ENCODE peak calls at places on chromosomes 12 and 14, in nine cellular contexts. Q is A549, O is adrenal gland, U is Peyer's patch, V is NB4, S is H1, I is suprapubic skin, Y is IMR-90, D is tibial nerve. K is an unnamed sample.

GRCh38 chr12:3176754-3177153 is 99.6 kb downstream of the TSPAN9 start:
- DNase-seq in U (no peak), V (no peak), Y (no peak), D (no peak), Q (no peak), O (no peak), S (no peak), I (no peak), K (no peak)

GRCh38 chr12:54294152-54294913 is 6.5 kb downstream of the NFE2 start:
- DNase-seq in Y (no peak), Q (peak; percentile 83), U (peak; percentile 85), D (peak; percentile 29), S (no peak), I (no peak), V (peak; percentile 79), O (peak; percentile 80), K (peak; percentile 41)

GRCh38 chr14:59677771-59678211 is 101.2 kb upstream of the CCDC175 start:
- DNase-seq in S (no peak), Q (no peak), V (no peak), I (no peak), O (no peak), D (no peak), U (no peak), Y (peak; percentile 20), K (no peak)

GRCh38 chr12:60345442-60345841 is 749.6 kb downstream of the SLC16A7 start:
- DNase-seq in Y (no peak), V (no peak), D (no peak), S (no peak), I (no peak), Q (no peak), O (no peak), U (no peak), K (no peak)

GRCh38 chr14:20343855-20344205 is 395 bp downstream of the PARP2 start:
- DNase-seq in O (no peak), D (no peak), Y (peak; percentile 48), Q (no peak), V (no peak), U (no peak), S (no peak), I (no peak), K (no peak)

GRCh38 chr14:96038558-96038919 is 623 bp upstream of the C14orf132 start:
- DNase-seq in I (no peak), D (no peak), O (no peak), Y (no peak), U (no peak), Q (no peak), S (no peak), V (no peak), K (no peak)

GRCh38 chr12:130761537-130762318 is 45.6 kb upstream of the RIMBP2 start:
- DNase-seq in Q (peak; percentile 82), Y (peak; percentile 41), S (no peak), D (no peak), I (no peak), U (peak; percentile 62), O (peak; percentile 84), V (peak; percentile 75), K (no peak)

GRCh38 chr12:13534645-13535398 is 338.3 kb downstream of the EMP1 start:
- DNase-seq in D (peak; percentile 55), U (peak; percentile 81), S (peak; percentile 46), V (peak; percentile 55), I (no peak), O (peak; percentile 78), Q (peak; percentile 31), Y (peak; percentile 23), K (peak; percentile 73)

DNA sequence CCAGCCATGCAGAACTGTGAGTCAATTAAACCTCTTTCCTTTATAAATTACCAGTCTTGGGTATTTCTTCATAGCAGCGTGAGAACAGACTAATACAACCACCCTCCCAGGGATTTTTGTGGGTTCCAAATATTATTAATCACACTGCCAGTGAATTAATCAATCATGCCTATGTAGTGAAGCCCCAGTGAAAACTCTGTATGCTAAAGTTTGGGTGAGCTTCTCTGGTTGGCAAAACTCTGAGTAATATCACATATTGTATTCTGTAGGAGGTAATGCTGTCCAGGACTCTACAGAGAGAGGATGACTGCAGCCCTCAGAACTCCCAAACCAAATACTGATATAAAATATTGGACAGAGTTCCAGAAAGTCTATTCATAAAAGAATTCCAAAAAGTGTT is 216.9 kb downstream of the RPAP3 start:
- DNase-seq in O (no peak), Y (no peak), D (no peak), I (no peak), V (no peak), S (no peak), U (no peak), Q (no peak), K (no peak)
- H3K4me3 ChIP-seq in O (no peak overlapping the region), Y (no peak overlapping the region), D (no peak overlapping the region), I (no peak overlapping the region), V (no peak overlapping the region), S (no peak overlapping the region), U (no peak overlapping the region), Q (no peak overlapping the region), K (no peak overlapping the region)

GRCh38 chr14:105206873-105207272 is 25.8 kb upstream of the NUDT14 start:
- DNase-seq in O (no peak), S (no peak), V (no peak), D (no peak), Q (no peak), I (no peak), Y (no peak), U (no peak), K (no peak)

GRCh38 chr14:105203701-105204100 is 22.6 kb upstream of the NUDT14 start:
- DNase-seq in D (no peak), V (no peak), Q (no peak), U (no peak), I (no peak), Y (no peak), S (no peak), O (no peak), K (no peak)

GRCh38 chr14:105204206-105204930 is 23.3 kb upstream of the NUDT14 start:
- DNase-seq in O (peak; percentile 85), I (no peak), V (no peak), D (no peak), Q (no peak), S (no peak), U (peak; percentile 78), Y (no peak), K (peak; percentile 73)

GRCh38 chr14:105205718-105206208 is 24.7 kb upstream of the NUDT14 start:
- DNase-seq in I (no peak), V (no peak), S (no peak), U (no peak), D (no peak), Q (no peak), Y (no peak), O (peak; percentile 73), K (no peak)

DNA sequence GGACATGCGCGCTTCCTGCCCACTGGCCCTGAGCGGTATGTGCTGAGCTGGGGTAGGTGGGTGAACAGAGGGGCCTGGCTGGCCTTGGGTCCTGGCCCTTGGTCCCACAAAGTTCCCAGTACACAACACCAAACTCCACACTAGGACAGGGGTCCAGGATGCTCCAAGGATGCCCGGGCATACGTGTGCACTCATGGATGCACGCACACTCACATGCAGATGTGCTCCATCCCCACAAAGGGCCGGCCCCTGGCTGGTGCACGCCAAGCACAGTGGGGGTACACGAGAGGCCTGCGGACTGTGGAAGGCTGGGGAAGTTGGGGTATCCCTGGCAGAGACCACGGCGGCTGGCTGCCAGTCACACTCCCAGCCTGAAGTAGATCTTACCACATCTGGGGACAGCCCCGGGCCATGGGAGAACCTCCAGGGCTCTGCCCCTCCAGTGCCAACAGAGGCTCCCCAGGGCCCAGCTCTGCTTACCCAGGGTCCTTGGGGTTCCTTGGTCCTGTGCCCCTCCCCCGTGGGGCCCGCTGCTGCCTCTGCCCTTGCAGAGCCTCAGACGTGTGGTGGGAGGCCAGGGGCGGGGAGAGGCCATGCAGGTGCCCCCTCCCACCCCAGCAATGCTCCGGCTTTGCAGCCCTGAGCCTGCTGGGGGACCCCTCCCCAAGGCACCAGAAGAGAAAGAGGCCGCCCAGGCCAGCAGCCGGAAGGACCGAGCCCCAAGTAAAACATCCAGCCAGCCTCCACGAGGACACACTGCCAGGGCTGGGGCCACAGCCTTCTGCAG is 24.0 kb upstream of the NUDT14 start:
- DNase-seq in S (no peak), D (no peak), Q (no peak), V (no peak), U (no peak), Y (no peak), I (no peak), O (no peak), K (no peak)
- TF ChIP-seq POLR2A in S (no peak), D (no peak), Q (no peak), V (no peak), U (no peak), Y (no peak), I (no peak), O (no peak), K (no peak)

GRCh38 chr12:93743999-93744689 is 67.0 kb downstream of the CRADD start:
- DNase-seq in O (no peak), D (no peak), V (no peak), I (no peak), Y (no peak), S (no peak), Q (no peak), U (no peak), K (no peak)

GRCh38 chr12:93742086-93742934 is 65.1 kb downstream of the CRADD start:
- DNase-seq in O (peak; percentile 87), I (no peak), Q (peak; percentile 71), D (peak; percentile 63), S (peak; percentile 13), Y (peak; percentile 60), V (peak; percentile 81), U (peak; percentile 84), K (peak; percentile 85)

GRCh38 chr12:93741741-93742085 is 64.5 kb downstream of the CRADD start:
- DNase-seq in U (no peak), V (no peak), D (no peak), I (no peak), Q (peak; percentile 29), Y (no peak), O (no peak), S (peak; percentile 73), K (no peak)

GRCh38 chr12:93745304-93745703 is 68.1 kb downstream of the CRADD start:
- DNase-seq in O (no peak), V (no peak), U (no peak), S (no peak), I (no peak), Q (no peak), Y (no peak), D (no peak), K (no peak)

DNA sequence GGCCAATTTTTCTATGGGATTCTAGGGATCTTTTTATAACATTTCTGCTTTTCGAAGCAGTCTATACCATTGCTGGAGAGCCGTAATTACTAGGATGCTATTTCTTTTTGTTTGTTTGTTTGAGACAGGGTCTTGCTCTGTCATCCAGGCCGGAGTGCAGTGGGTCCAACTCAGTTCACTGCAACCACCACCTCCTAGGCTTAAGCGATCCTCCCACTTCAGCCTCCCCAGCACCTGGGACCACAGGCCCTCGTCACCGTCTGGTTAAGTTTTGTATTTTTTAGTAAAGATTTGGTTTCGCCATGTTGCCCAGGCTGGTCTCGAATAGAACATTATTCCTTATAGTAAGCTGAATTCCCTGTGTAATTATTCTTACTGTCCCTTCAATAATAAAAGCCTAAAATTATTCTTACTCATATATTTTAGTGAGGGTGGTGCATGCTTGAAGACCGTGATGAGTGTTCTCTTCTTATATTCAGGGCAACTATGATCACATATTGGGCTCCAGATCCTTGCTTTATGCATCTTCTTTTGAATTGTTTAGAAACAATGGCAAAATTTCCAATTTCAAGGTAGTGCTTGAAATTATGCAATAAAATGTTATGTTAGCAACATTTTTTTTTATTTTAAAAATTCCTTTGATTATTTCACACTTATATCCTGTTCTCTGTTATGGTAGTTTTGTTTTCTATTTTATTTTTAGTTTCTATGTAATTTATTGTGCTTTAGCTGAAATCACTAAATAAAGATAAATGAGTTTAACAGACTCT is 66.2 kb downstream of the CRADD start:
- DNase-seq in I (no peak), U (no peak), O (no peak), S (no peak), Q (no peak), Y (no peak), V (no peak), D (no peak), K (no peak)
- H3K4me3 ChIP-seq in I (peak overlapping the region; percentile 60), U (no peak overlapping the region), O (no peak overlapping the region), S (peak overlapping the region; percentile 56), Q (no peak overlapping the region), Y (no peak overlapping the region), V (no peak overlapping the region), D (peak overlapping the region; percentile 64), K (peak overlapping the region; percentile 57)

DNA sequence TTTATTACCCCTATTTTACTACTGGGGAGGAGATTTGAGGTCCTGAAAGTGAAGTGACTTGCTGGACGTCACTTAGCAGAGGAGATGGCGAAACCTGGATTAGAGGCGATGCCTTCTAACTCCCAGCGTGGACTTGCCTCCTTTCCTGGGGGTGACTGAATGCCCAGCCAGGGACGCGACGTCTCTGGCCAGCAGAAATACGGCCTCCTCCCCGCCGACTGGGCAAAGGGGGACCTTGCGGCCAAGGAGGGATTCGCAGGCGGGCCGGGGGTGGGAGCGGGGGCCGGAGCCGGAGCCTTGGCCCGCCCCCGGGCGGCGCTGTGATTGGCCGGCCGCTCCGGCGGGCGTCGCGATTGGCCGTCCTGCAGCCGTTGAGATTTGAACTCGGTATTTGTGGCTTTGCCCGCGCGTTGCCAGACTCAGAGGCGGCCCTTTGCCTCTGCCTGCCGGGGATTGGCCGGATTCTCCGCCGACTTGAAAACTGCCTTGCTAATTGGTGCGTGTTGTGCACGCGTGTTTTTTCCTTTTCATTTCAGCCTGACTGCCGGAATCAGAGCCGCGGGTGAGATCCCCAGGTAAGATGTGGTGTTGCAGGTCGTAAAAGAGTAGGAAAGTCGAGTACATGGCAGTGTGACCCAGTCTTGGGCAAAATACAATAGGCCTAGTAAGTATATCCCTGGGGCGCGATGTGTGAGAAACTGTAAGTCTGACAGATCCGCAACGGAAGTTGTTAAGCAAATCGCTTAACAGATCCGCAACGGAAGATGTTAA is at the start of gene NCAPD2:
- DNase-seq in O (peak; percentile 98), I (peak; percentile 97), Y (peak; percentile 93), Q (peak; percentile 90), U (peak; percentile 98), D (peak; percentile 84), S (peak; percentile 86), V (peak; percentile 97), K (peak; percentile 96)
- TF ChIP-seq POLR2A in O (peak; percentile 71), I (peak; percentile 18), Y (peak; percentile 93), Q (peak; percentile 69), U (no peak), D (no peak), S (peak; percentile 76), V (peak; percentile 46), K (peak; percentile 64)

K was measured in heart left ventricle.